ENCODE peak calls at places on chromosome 16, in four cellular contexts. A, Y, N and O are unnamed samples.
A peak's percentile ranks its signal among the peaks of the same experiment; 100 is the strongest.

GRCh38 chr16:57786632-57787518 is 15.4 kb downstream of the KIFC3 start:
- DNase-seq in A (no peak), Y (no peak), N (peak; percentile 92), O (no peak)

GRCh38 chr16:77618011-77618410 is 104.3 kb upstream of the NUDT7 start:
- DNase-seq in A (peak; percentile 9), Y (no peak), N (no peak), O (no peak)

GRCh38 chr16:63617990-63618763 is 1503.7 kb downstream of the CDH11 start:
- DNase-seq in A (peak; percentile 12), Y (no peak), N (no peak), O (no peak)

GRCh38 chr16:85252014-85252413 is 139.7 kb upstream of the CIBAR2 start:
- DNase-seq in A (no peak), Y (no peak), N (no peak), O (no peak)

GRCh38 chr16:53872248-53873221 is 168.6 kb downstream of the FTO start:
- DNase-seq in A (peak; percentile 37), Y (no peak), N (no peak), O (no peak)

GRCh38 chr16:330746-331145 is 21.8 kb downstream of the AXIN1 start:
- DNase-seq in A (no peak), Y (no peak), N (no peak), O (no peak)

GRCh38 chr16:47877166-47877565 is 278.6 kb downstream of the ABCC12 start:
- DNase-seq in A (no peak), Y (no peak), N (no peak), O (no peak)

GRCh38 chr16:18050234-18050633 is 286.3 kb downstream of the NPIPA8 start:
- DNase-seq in A (no peak), Y (no peak), N (no peak), O (no peak)